ENCODE peak calls at places on chromosome 13, in seven cellular contexts. N is aorta; D is thyroid gland; B is prostate gland; F is esophagus squamous epithelium; M is H7; W is CD8-positive, alpha-beta T cell. G is an unnamed sample.

GRCh38 chr13:49667773-49668172 is 23.5 kb downstream of the EBPL start:
- DNase-seq in N (no peak), D (no peak), B (no peak), F (no peak), M (no peak), W (no peak), G (no peak)

GRCh38 chr13:48000559-48001126 is 430 bp downstream of the SUCLA2 start:
- DNase-seq in N (peak), D (peak), B (peak), F (no peak), M (peak), W (no peak), G (no peak)

GRCh38 chr13:34128661-34129060 is 310.7 kb downstream of the RFC3 start:
- DNase-seq in N (no peak), D (no peak), B (no peak), F (no peak), M (no peak), W (no peak), G (no peak)

GRCh38 chr13:94712812-94713555 is 639 bp upstream of the SOX21 start:
- DNase-seq in N (peak), D (peak), B (peak), F (no peak), M (peak), W (no peak), G (peak)

GRCh38 chr13:27281420-27281819 is 10.8 kb downstream of the RASL11A start:
- DNase-seq in N (no peak), D (no peak), B (no peak), F (no peak), M (no peak), W (no peak), G (no peak)

GRCh38 chr13:80881495-80882482 is 540.9 kb upstream of the SPRY2 start:
- DNase-seq in N (no peak), D (no peak), B (no peak), F (no peak), M (no peak), W (no peak), G (no peak)

GRCh38 chr13:32894589-32895001 is 121.6 kb upstream of the KL start:
- DNase-seq in N (no peak), D (no peak), B (no peak), F (no peak), M (no peak), W (no peak), G (no peak)

GRCh38 chr13:110690516-110690915 is 15.4 kb downstream of the CARS2 start:
- DNase-seq in N (no peak), D (no peak), B (no peak), F (no peak), M (no peak), W (no peak), G (no peak)

GRCh38 chr13:102286326-102286725 is 115.5 kb downstream of the FGF14 start:
- DNase-seq in N (no peak), D (no peak), B (no peak), F (no peak), M (no peak), W (no peak), G (no peak)

GRCh38 chr13:95300625-95301134 is 571 bp downstream of the ABCC4 start:
- DNase-seq in N (peak), D (peak), B (peak), F (no peak), M (peak), W (peak), G (peak)

GRCh38 chr13:85261757-85262346 is 537.4 kb downstream of the SLITRK6 start:
- DNase-seq in N (no peak), D (no peak), B (no peak), F (no peak), M (no peak), W (no peak), G (no peak)

GRCh38 chr13:77326905-77327604 is at the start of gene MYCBP2:
- DNase-seq in N (peak), D (peak), B (peak), F (peak), M (peak), W (peak), G (peak)

GRCh38 chr13:98677398-98677797 is 75.1 kb downstream of the SLC15A1 start:
- DNase-seq in N (peak), D (no peak), B (no peak), F (no peak), M (no peak), W (no peak), G (no peak)

GRCh38 chr13:19864018-19864338 is 529 bp upstream of the ZMYM5 start:
- DNase-seq in N (peak), D (peak), B (peak), F (peak), M (no peak), W (peak), G (peak)

GRCh38 chr13:45615501-45616101 is at the start of gene ERICH6B:
- DNase-seq in N (peak), D (peak), B (no peak), F (no peak), M (peak), W (no peak), G (peak)

GRCh38 chr13:110971486-110971885 is 56.6 kb upstream of the ANKRD10 start:
- DNase-seq in N (no peak), D (no peak), B (no peak), F (no peak), M (no peak), W (no peak), G (no peak)

GRCh38 chr13:74246398-74246975 is 112.3 kb upstream of the KLF12 start:
- DNase-seq in N (peak), D (peak), B (no peak), F (no peak), M (no peak), W (peak), G (no peak)

GRCh38 chr13:42011601-42012401 is 36.6 kb upstream of the DGKH start:
- DNase-seq in N (no peak), D (peak), B (peak), F (no peak), M (peak), W (no peak), G (no peak)

GRCh38 chr13:114118086-114118762 is 14.2 kb downstream of the RASA3 start:
- DNase-seq in N (peak), D (no peak), B (no peak), F (no peak), M (no peak), W (no peak), G (no peak)
- H3K4me3 ChIP-seq in N (no peak), D (no peak), B (no peak), F (no peak), M (no peak), W (no peak), G (no peak)

GRCh38 chr13:51803018-51803417 is 945 bp downstream of the DHRS12 start:
- DNase-seq in N (no peak), D (peak), B (no peak), F (no peak), M (peak), W (no peak), G (no peak)

GRCh38 chr13:51801631-51802099 is 2.3 kb downstream of the DHRS12 start:
- DNase-seq in N (peak), D (peak), B (peak), F (no peak), M (no peak), W (no peak), G (no peak)

GRCh38 chr13:51804295-51805172 is 571 bp upstream of the DHRS12 start:
- DNase-seq in N (no peak), D (peak), B (peak), F (no peak), M (peak), W (no peak), G (no peak)

GRCh38 chr13:51803422-51804294 is at the start of gene DHRS12:
- DNase-seq in N (peak), D (peak), B (peak), F (peak), M (peak), W (peak), G (peak)

DNA sequence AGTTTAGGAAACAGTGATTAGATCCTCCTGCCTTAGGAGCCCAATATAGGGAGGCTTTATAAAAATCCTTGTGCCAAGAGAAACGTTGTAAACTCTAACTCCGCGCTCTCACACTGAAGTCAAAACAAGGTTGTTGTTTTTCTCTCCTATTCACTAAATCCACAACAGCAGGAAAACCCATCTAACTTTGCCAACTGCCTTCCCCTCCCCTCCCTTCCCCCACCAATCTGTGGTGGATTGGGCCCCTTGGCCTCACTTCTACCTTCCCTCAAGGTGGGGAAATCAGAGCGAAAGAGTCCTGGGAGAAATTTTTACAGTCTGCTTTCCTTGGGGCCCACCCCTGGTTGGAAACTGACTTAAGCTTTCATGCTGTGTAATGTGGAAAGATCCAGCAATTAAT is 1.4 kb downstream of the DHRS12 start:
- DNase-seq in N (no peak), D (peak), B (no peak), F (no peak), M (no peak), W (no peak), G (no peak)
- H3K4me3 ChIP-seq in N (no peak), D (no peak), B (no peak), F (no peak), M (no peak), W (peak), G (no peak)

GRCh38 chr13:40553356-40553755 is 113.1 kb downstream of the FOXO1 start:
- DNase-seq in N (no peak), D (no peak), B (no peak), F (no peak), M (no peak), W (no peak), G (no peak)
- H3K4me3 ChIP-seq in N (no peak), D (no peak), B (no peak), F (no peak), M (no peak), W (no peak), G (no peak)

GRCh38 chr13:44407891-44408290 is 34.3 kb downstream of the SERP2 start:
- DNase-seq in N (no peak), D (no peak), B (no peak), F (no peak), M (no peak), W (no peak), G (no peak)
- H3K4me3 ChIP-seq in N (no peak), D (no peak), B (no peak), F (no peak), M (no peak), W (no peak), G (no peak)

DNA sequence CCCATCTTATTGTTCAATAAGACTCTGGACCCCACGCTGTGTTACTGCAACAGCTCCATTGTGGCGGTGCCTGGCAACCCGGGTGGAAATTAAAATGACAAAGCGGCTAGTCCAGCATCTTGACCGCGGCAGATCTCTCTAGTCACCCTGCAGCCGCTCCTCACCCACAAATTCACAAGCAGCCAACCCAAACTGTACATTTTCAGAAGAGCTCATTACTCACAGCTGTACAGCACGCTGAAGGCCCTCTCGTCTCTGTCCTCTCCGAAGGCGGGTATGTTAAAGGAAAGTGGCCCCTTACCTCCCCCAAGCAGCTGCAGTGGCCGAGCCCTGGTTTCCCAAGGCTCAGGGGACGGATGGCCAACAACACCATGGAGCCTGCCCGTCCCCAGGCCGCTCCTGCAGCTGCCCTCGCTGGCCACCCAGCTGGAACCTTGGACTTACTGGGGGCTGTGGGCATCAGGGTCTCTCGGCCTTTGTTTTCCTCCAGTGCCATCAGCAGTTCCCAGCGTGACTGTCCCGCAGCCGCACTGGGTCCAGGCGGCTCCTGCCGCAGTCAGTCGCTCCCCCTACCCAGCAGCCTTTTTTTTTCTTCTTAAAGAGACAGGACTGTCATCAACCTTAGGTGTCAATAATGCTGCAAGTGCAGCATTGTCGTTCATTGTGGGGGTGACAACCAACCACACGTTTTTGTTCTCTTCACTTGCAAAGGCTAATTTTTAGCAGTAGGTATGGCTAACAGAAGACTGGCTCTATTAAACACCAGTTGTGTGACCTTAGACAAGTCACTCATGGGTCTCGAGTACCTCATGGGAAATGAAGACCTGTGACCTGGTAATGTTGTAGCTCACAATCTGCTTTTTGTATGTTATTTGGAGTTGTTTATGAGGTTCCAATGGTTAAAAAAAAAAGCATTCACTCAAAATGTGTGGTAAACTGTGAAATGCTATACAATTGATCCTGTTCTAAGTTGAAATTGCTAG is at the start of gene SACS:
- DNase-seq in N (no peak), D (peak), B (no peak), F (no peak), M (peak), W (no peak), G (no peak)
- H3K4me3 ChIP-seq in N (peak), D (no peak), B (peak), F (peak), M (peak), W (no peak), G (no peak)

GRCh38 chr13:28540612-28541011 is 45.7 kb upstream of the FLT1 start:
- DNase-seq in N (no peak), D (no peak), B (no peak), F (no peak), M (peak), W (no peak), G (no peak)

GRCh38 chr13:28541966-28542365 is 47.0 kb upstream of the FLT1 start:
- DNase-seq in N (no peak), D (no peak), B (no peak), F (no peak), M (no peak), W (no peak), G (no peak)

GRCh38 chr13:28537149-28537548 is 42.2 kb upstream of the FLT1 start:
- DNase-seq in N (no peak), D (no peak), B (no peak), F (no peak), M (no peak), W (no peak), G (no peak)

GRCh38 chr13:28538932-28539331 is 44.0 kb upstream of the FLT1 start:
- DNase-seq in N (no peak), D (no peak), B (no peak), F (no peak), M (no peak), W (no peak), G (no peak)

GRCh38 chr13:28539625-28540286 is 44.8 kb upstream of the FLT1 start:
- DNase-seq in N (no peak), D (no peak), B (no peak), F (no peak), M (no peak), W (no peak), G (no peak)
- H3K4me3 ChIP-seq in N (no peak), D (no peak), B (no peak), F (no peak), M (no peak), W (no peak), G (no peak)

DNA sequence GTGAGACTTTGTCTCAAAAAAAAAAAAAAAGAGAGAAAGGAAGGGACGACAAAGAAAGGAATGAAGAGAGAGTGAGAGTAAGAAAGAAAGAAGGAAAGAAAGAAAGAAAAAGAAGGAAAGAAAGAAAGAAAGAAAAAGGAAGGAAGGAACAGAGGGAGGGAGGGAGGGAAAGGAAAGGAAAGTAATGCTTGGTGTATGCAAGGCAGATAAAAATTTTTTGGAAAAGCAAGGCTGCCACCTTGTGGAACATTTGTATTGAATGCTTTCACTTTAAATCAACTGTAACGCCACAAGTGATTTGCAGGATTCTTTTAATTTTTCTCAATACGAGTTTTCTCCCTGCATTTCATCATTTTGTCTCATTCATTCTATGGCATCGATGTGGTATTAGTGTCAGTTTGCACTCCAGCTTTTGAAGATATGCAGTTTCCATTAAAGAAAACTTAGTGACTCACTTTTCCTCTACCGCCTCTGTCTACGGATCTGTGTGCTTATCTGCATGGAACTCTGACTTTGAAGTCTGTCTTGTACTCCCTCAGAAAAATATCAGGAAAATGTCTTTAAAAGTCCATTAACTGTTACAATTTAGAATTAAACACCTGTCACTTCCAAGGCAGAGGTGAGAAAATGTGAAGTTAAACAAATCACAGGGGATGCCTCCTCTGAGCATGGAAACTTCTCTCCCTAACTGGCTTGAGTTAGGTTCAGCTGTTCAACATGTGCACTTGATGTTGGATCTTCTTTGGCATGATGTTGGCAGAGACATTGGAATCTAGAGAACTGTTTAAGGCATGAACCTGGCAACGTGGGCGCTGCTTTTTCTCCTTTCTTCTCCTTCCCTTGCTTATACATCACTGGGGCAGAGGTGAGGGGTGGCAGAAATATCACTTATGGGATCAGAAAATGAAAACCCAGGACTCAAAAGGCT is 20.0 kb upstream of the ZDHHC20 start:
- DNase-seq in N (no peak), D (peak), B (peak), F (no peak), M (peak), W (peak), G (no peak)
- H3K4me3 ChIP-seq in N (no peak), D (no peak), B (no peak), F (no peak), M (no peak), W (no peak), G (no peak)

GRCh38 chr13:23613971-23614370 is 43.8 kb downstream of the TNFRSF19 start:
- DNase-seq in N (no peak), D (no peak), B (no peak), F (no peak), M (no peak), W (no peak), G (no peak)

GRCh38 chr13:23618341-23618740 is 48.1 kb downstream of the TNFRSF19 start:
- DNase-seq in N (no peak), D (no peak), B (no peak), F (no peak), M (no peak), W (no peak), G (no peak)

GRCh38 chr13:23617551-23618014 is 47.4 kb downstream of the TNFRSF19 start:
- DNase-seq in N (no peak), D (no peak), B (no peak), F (no peak), M (no peak), W (no peak), G (no peak)

GRCh38 chr13:23616228-23616627 is 46.0 kb downstream of the TNFRSF19 start:
- DNase-seq in N (no peak), D (no peak), B (no peak), F (no peak), M (no peak), W (no peak), G (no peak)

GRCh38 chr13:23615677-23616076 is 45.5 kb downstream of the TNFRSF19 start:
- DNase-seq in N (no peak), D (no peak), B (no peak), F (no peak), M (no peak), W (no peak), G (no peak)
- H3K4me3 ChIP-seq in N (no peak), D (no peak), B (no peak), F (no peak), M (no peak), W (no peak), G (no peak)